ENCODE peak calls at places on chromosomes 6 and 20, in seven cellular contexts. C is fibroblast of lung, X is natural killer cell, S is colonic mucosa, W is GM20000, H is thyroid gland, I is MCF 10A. K is an unnamed sample.

GRCh38 chr6:109458774-109459531 is 3.4 kb upstream of the MICAL1 start:
- DNase-seq in C (no peak), X (peak), S (no peak), W (peak), H (no peak), I (no peak), K (peak)

GRCh38 chr6:42239736-42240375 is 22.2 kb upstream of the MRPS10 start:
- DNase-seq in C (peak), X (no peak), S (no peak), W (no peak), H (no peak), I (peak), K (no peak)

GRCh38 chr20:37231970-37232620 is 29.5 kb downstream of the GHRH start:
- DNase-seq in C (peak), X (no peak), S (no peak), W (no peak), H (no peak), I (no peak), K (no peak)

GRCh38 chr20:9981834-9982233 is 53.0 kb upstream of the ANKEF1 start:
- DNase-seq in C (peak), X (no peak), S (no peak), W (no peak), H (no peak), I (peak), K (no peak)

GRCh38 chr6:145315982-145316600 is 419.2 kb downstream of the EPM2A start:
- DNase-seq in C (no peak), X (no peak), S (no peak), W (no peak), H (no peak), I (no peak), K (no peak)

GRCh38 chr6:26089272-26089671 is 2.0 kb downstream of the HFE start:
- DNase-seq in C (no peak), X (no peak), S (no peak), W (no peak), H (no peak), I (no peak), K (no peak)

GRCh38 chr6:127841811-127842210 is 59.0 kb downstream of the THEMIS start:
- DNase-seq in C (peak), X (no peak), S (no peak), W (no peak), H (no peak), I (no peak), K (no peak)

GRCh38 chr6:46412662-46413061 is 78.6 kb downstream of the RCAN2 start:
- DNase-seq in C (no peak), X (no peak), S (no peak), W (no peak), H (no peak), I (no peak), K (no peak)

GRCh38 chr6:42746452-42747400 is 823 bp upstream of the TBCC start:
- DNase-seq in C (peak), X (peak), S (peak), W (peak), H (peak), I (peak), K (peak)

GRCh38 chr20:17611540-17612286 is 41.8 kb downstream of the DSTN start:
- DNase-seq in C (peak), X (no peak), S (peak), W (no peak), H (no peak), I (peak), K (peak)

GRCh38 chr6:43911625-43912577 is 141.9 kb downstream of the VEGFA start:
- DNase-seq in C (no peak), X (no peak), S (peak), W (no peak), H (peak), I (no peak), K (no peak)

GRCh38 chr20:32823737-32824588 is 4.2 kb downstream of the MAPRE1 start:
- DNase-seq in C (peak), X (no peak), S (no peak), W (no peak), H (no peak), I (no peak), K (no peak)

DNA sequence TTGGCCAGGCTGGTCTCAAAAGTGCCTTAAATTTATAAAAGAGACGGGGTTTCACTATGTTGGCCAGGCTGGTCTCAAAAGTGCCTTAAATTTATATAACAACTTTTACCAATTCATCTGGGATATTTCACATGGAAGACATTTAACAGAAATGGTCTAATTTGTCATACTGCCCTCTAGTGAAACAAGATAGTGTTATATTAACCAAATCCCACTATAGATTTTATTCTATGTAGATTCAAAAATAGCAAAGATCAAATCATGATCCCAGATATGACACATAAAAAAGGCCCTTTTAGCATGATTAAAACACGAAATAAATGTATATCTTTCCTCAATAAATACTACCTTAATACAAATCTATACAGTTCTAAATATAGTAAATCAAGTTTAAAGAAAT is 102.8 kb upstream of the TFAP2D start:
- DNase-seq in C (no peak), X (no peak), S (no peak), W (no peak), H (no peak), I (no peak), K (no peak)
- TF ChIP-seq CTCF in C (peak), X (no peak), S (no peak), W (no peak), H (no peak), I (no peak), K (peak)

GRCh38 chr20:63381781-63382431 is 20.8 kb upstream of the CHRNA4 start:
- DNase-seq in C (no peak), X (peak), S (no peak), W (peak), H (no peak), I (peak), K (peak)
- TF ChIP-seq CTCF in C (peak), X (peak), S (peak), W (peak), H (peak), I (peak), K (peak)

DNA sequence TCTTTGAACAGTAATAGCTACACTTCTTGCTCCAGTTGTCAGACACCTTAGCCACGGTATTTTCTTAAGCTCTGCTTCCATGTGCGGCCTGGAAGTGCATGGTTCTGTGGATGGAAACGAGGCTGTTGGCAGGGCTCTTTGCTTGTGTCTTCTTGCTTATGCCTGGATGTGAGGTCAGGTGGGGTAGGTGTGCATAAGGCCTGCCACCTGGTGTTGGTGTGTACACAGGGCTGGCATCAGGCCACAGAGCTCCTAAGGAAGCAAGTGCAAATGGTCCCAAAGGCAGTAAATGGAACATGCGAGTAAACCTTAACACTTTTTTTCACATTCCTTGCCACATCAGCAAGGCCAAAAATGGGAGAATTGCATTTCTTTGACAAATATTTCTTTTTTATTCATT is 158.1 kb upstream of the GMDS start:
- DNase-seq in C (no peak), X (no peak), S (peak), W (no peak), H (no peak), I (no peak), K (no peak)
- TF ChIP-seq CTCF in C (no peak), X (no peak), S (no peak), W (no peak), H (no peak), I (no peak), K (no peak)

DNA sequence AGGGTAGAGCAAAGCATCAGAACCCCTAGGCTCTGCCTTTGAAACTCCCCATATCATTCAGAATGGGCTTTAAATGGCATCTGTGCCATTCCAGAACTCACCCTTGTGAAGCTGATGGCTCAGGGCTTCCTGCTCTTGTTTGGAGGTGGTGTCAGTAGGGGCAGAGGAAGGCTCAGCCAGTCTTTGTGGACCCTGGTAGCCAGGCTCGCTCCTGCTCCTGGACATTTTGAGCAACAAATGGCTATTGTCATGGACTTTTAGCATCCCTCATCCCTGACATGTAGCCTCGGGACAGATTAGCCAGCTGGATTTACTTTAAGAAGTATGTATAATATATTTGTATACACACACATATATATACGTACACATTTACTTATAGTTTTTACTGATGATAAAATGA is 104.1 kb downstream of the UST start:
- DNase-seq in C (no peak), X (no peak), S (no peak), W (no peak), H (no peak), I (no peak), K (no peak)
- TF ChIP-seq CTCF in C (no peak), X (no peak), S (no peak), W (no peak), H (no peak), I (no peak), K (no peak)

K was measured in GM10248.